ENCODE peak calls at places on chromosomes 3 and 15, in ten cellular contexts. Z is progenitor cell of endocrine pancreas, E is mucosa of descending colon, N is psoas muscle, T is Calu3, V is choroid plexus epithelial cell, W is fibroblast of lung, X is GM12864, Y is AG04449, L is natural killer cell. S is an unnamed sample.

GRCh38 chr3:98557324-98558010 is 25.7 kb downstream of the GPR15 start:
- DNase-seq in Z (no peak), E (no peak), N (no peak), T (no peak), V (no peak), W (peak), X (peak), Y (no peak), L (no peak), S (no peak)

GRCh38 chr3:114659109-114660081 is 365.6 kb downstream of the TIGIT start:
- DNase-seq in Z (no peak), E (no peak), N (peak), T (no peak), V (peak), W (no peak), X (no peak), Y (no peak), L (no peak), S (no peak)

GRCh38 chr15:22979699-22980188 is 424 bp downstream of the CYFIP1 start:
- DNase-seq in Z (peak), E (peak), N (peak), T (peak), V (peak), W (peak), X (no peak), Y (no peak), L (no peak), S (no peak)

GRCh38 chr3:114660124-114660523 is 366.3 kb downstream of the TIGIT start:
- DNase-seq in Z (no peak), E (peak), N (no peak), T (no peak), V (peak), W (peak), X (no peak), Y (no peak), L (no peak), S (peak)

GRCh38 chr15:101255066-101255415 is 3.2 kb upstream of the CHSY1 start:
- DNase-seq in Z (no peak), E (no peak), N (no peak), T (no peak), V (no peak), W (peak), X (no peak), Y (no peak), L (no peak), S (no peak)

GRCh38 chr3:188431553-188431952 is 277.6 kb downstream of the LPP start:
- DNase-seq in Z (no peak), E (peak), N (no peak), T (peak), V (peak), W (peak), X (no peak), Y (no peak), L (no peak), S (peak)

GRCh38 chr15:78749831-78750230 is 61.4 kb downstream of the ADAMTS7 start:
- DNase-seq in Z (no peak), E (no peak), N (no peak), T (no peak), V (no peak), W (no peak), X (no peak), Y (no peak), L (no peak), S (no peak)

GRCh38 chr15:63945838-63946298 is 100.4 kb downstream of the DAPK2 start:
- DNase-seq in Z (no peak), E (no peak), N (no peak), T (peak), V (no peak), W (peak), X (no peak), Y (no peak), L (no peak), S (no peak)

GRCh38 chr3:53828581-53828980 is 17.6 kb downstream of the CHDH start:
- DNase-seq in Z (no peak), E (no peak), N (no peak), T (no peak), V (no peak), W (no peak), X (no peak), Y (no peak), L (no peak), S (no peak)

GRCh38 chr15:20348900-20349773 is 192.5 kb downstream of the GOLGA6L6 start:
- DNase-seq in Z (no peak), E (no peak), N (peak), T (no peak), V (no peak), W (no peak), X (no peak), Y (no peak), L (peak), S (no peak)

GRCh38 chr3:98209244-98209643 is 42.7 kb downstream of the OR5H15 start:
- DNase-seq in Z (no peak), E (no peak), N (no peak), T (no peak), V (no peak), W (no peak), X (no peak), Y (no peak), L (no peak), S (no peak)

GRCh38 chr3:52429779-52430415 is 15.0 kb downstream of the SEMA3G start:
- DNase-seq in Z (no peak), E (no peak), N (no peak), T (no peak), V (no peak), W (peak), X (no peak), Y (no peak), L (no peak), S (no peak)

GRCh38 chr15:78120523-78120922 is 10.7 kb downstream of the CIB2 start:
- DNase-seq in Z (no peak), E (no peak), N (no peak), T (no peak), V (no peak), W (no peak), X (no peak), Y (no peak), L (no peak), S (no peak)

GRCh38 chr3:179016979-179017670 is 54.5 kb downstream of the ZMAT3 start:
- DNase-seq in Z (no peak), E (no peak), N (no peak), T (no peak), V (no peak), W (no peak), X (no peak), Y (no peak), L (no peak), S (no peak)

GRCh38 chr3:7543294-7543693 is 682.4 kb downstream of the GRM7 start:
- DNase-seq in Z (no peak), E (no peak), N (no peak), T (no peak), V (no peak), W (peak), X (no peak), Y (no peak), L (no peak), S (no peak)

GRCh38 chr3:160569874-160570273 is 4.5 kb upstream of the KPNA4 start:
- DNase-seq in Z (no peak), E (no peak), N (no peak), T (no peak), V (no peak), W (peak), X (no peak), Y (no peak), L (no peak), S (no peak)

GRCh38 chr3:50194903-50195500 is 3.6 kb downstream of the GNAT1 start:
- DNase-seq in Z (no peak), E (no peak), N (no peak), T (no peak), V (no peak), W (no peak), X (no peak), Y (no peak), L (no peak), S (no peak)

GRCh38 chr3:159938712-159939111 is 49.9 kb upstream of the IL12A start:
- DNase-seq in Z (no peak), E (no peak), N (no peak), T (no peak), V (peak), W (peak), X (no peak), Y (no peak), L (no peak), S (no peak)

GRCh38 chr3:76582098-76582497 is 457.8 kb upstream of the ROBO2 start:
- DNase-seq in Z (no peak), E (no peak), N (no peak), T (no peak), V (no peak), W (no peak), X (no peak), Y (no peak), L (no peak), S (no peak)

GRCh38 chr15:78695046-78695671 is 54.1 kb upstream of the CHRNB4 start:
- DNase-seq in Z (no peak), E (no peak), N (no peak), T (no peak), V (no peak), W (no peak), X (no peak), Y (no peak), L (no peak), S (no peak)

GRCh38 chr3:188788621-188789081 is 383.1 kb upstream of the TPRG1 start:
- DNase-seq in Z (no peak), E (no peak), N (no peak), T (no peak), V (peak), W (peak), X (no peak), Y (peak), L (no peak), S (no peak)

GRCh38 chr15:22887157-22887951 is 48.9 kb downstream of the NIPA2 start:
- DNase-seq in Z (no peak), E (peak), N (peak), T (no peak), V (peak), W (peak), X (no peak), Y (peak), L (no peak), S (no peak)

DNA sequence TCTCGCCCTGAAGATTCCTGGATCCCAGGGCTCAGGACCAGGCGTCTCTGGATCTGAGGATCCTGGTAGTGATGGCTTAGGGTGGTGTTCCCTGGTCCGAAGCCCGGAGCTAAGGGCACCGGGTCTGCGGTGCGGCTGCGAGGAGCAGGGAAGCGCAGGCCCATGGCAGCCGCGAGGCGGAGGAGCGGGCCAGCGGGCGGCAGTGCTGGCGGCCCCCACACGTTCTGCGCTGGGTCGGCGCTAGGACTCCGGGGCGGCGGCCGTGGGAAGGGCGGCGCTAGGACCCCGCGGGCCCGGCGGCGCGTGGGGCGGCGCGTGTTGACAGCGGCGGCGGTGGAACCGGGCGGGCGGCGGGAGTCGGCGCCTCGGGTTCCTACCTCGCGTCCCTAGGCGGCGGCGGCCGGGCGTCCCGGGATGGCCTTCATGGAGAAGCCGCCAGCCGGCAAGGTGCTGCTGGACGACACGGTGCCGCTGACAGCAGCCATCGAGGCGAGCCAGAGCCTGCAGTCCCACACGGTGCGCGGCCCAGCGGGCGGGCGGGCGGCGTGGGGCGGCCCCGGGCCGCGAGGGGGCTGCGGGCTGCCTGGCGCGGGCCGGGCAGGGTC is at the start of gene PXK:
- DNase-seq in Z (peak), E (peak), N (peak), T (peak), V (peak), W (peak), X (no peak), Y (no peak), L (peak), S (peak)
- TF ChIP-seq CTCF in Z (peak), E (no peak), N (no peak), T (no peak), V (no peak), W (no peak), X (peak), Y (peak), L (peak), S (no peak)

DNA sequence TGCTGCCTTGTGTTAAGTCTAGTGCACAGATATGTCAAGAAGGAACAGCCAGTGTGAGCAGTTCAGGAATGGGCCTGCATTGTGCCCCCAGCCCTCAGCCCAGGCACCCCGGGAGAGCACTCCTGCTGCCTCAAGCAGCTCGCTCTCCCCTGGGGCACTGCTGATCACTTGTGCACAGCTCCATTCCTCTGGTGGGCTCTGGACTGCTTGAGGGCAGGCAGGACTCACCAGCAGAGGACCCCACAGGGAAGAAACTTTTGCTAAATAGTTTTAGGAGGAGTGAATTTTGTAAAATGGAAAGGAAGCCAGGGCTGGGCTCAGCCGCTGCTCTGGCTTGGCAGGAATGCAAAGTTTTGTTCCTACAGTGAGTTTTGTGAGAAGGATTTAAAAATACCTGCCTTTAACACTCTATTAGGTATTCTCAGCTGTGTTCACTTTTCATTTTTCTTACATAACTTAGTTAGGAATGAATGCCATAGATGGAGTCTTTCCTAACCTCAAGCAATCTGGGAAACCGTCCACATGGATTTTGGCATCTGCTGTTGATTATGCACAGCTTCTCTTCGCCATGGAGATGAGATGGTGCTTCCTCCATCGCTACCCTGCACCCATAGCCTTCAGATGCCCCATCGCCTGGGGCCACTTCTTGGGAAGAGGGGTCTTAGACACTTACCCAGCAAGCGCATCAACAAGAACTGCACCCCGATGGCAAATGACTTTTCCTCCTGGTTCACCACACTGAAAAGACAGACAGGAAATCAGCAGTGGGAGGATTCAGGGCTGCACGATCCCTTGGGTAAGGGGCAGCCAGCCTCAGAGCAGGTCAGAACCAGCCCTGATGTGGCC is 42.3 kb upstream of the RAB6B start:
- DNase-seq in Z (no peak), E (no peak), N (no peak), T (peak), V (peak), W (peak), X (no peak), Y (peak), L (peak), S (peak)
- TF ChIP-seq CTCF in Z (no peak), E (no peak), N (no peak), T (no peak), V (peak), W (peak), X (no peak), Y (no peak), L (no peak), S (peak)

DNA sequence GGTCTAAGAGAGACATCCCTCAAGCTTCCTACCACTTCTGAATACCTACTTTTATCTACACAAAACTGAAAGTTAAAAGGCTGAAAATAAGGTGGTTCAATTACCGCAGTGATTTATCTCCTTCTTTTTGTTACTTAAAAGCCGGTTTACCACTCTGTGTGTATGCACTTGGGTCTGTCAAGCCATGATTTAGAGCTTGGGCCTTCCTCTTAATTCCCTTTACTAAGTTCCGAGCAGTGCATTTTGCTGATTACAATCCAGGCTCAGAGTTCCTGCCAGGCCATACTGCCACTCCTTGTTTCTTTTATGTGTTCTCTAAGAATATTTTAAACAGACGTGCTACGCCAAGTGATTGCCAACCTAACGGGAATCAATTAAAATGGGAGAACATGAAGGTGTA is 16.5 kb downstream of the KCTD6 start:
- DNase-seq in Z (no peak), E (no peak), N (no peak), T (no peak), V (no peak), W (no peak), X (no peak), Y (no peak), L (no peak), S (no peak)
- TF ChIP-seq CTCF in Z (no peak), E (no peak), N (no peak), T (no peak), V (no peak), W (no peak), X (no peak), Y (no peak), L (no peak), S (no peak)

GRCh38 chr3:157159037-157159761 is 748 bp downstream of the CCNL1 start:
- DNase-seq in Z (peak), E (peak), N (peak), T (peak), V (peak), W (peak), X (no peak), Y (no peak), L (peak), S (no peak)
- TF ChIP-seq CTCF in Z (peak), E (no peak), N (peak), T (no peak), V (no peak), W (peak), X (no peak), Y (peak), L (no peak), S (peak)

S was measured in AG09319.